ENCODE peak calls at places on chromosomes 6 and 20, in ten cellular contexts. R, G, H, X, E, N, L, Z, Q and P are unnamed samples.

GRCh38 chr6:30770164-30770563 is 25.8 kb upstream of the IER3 start:
- DNase-seq in G (no peak), H (no peak), Z (no peak), R (no peak), X (no peak), N (no peak), E (no peak), Q (no peak), L (no peak), P (no peak)

GRCh38 chr6:82197784-82198183 is 49.8 kb downstream of the IBTK start:
- DNase-seq in L (no peak), X (no peak), R (no peak), E (no peak), G (no peak), H (no peak), Z (no peak), N (no peak), Q (no peak), P (no peak)

GRCh38 chr6:141321486-141322347 is 811.0 kb upstream of the GJE1 start:
- DNase-seq in L (no peak), Q (no peak), N (no peak), R (no peak), G (no peak), E (no peak), H (no peak), Z (peak), X (no peak), P (no peak)

GRCh38 chr20:50855498-50856474 is 60.9 kb downstream of the BCAS4 start:
- DNase-seq in Z (no peak), L (no peak), X (no peak), H (no peak), G (no peak), N (no peak), R (no peak), Q (no peak), E (no peak), P (no peak)

GRCh38 chr20:20743511-20744169 is 31.2 kb upstream of the RALGAPA2 start:
- DNase-seq in Z (peak), L (peak), H (no peak), G (peak), Q (peak), N (no peak), X (no peak), E (peak), R (no peak), P (peak)

GRCh38 chr6:4808396-4808795 is 32.2 kb downstream of the CDYL start:
- DNase-seq in R (no peak), Z (no peak), H (no peak), L (no peak), G (no peak), Q (no peak), E (no peak), X (no peak), N (no peak), P (no peak)

GRCh38 chr6:82015043-82015442 is 232.5 kb downstream of the IBTK start:
- DNase-seq in H (no peak), N (no peak), R (no peak), Q (no peak), E (no peak), X (no peak), L (no peak), G (no peak), Z (no peak), P (no peak)

GRCh38 chr20:45052698-45053440 is 48.1 kb downstream of the KCNS1 start:
- DNase-seq in G (no peak), N (no peak), E (no peak), L (no peak), Z (peak), H (no peak), R (no peak), Q (peak), X (peak), P (peak)

GRCh38 chr6:137188855-137189254 is 15.4 kb upstream of the IL22RA2 start:
- DNase-seq in H (no peak), X (no peak), Z (no peak), N (no peak), E (no peak), R (no peak), Q (no peak), L (no peak), G (no peak), P (no peak)

GRCh38 chr20:46959081-46959692 is 64.5 kb downstream of the EYA2 start:
- DNase-seq in Q (no peak), Z (peak), E (no peak), H (no peak), L (no peak), X (peak), G (no peak), N (no peak), R (no peak), P (no peak)

GRCh38 chr20:24151621-24152020 is 163.0 kb upstream of the GGTLC1 start:
- DNase-seq in H (no peak), G (no peak), L (no peak), Q (no peak), E (no peak), R (no peak), X (no peak), N (no peak), Z (no peak), P (no peak)

GRCh38 chr20:11917663-11918062 is at the start of gene BTBD3:
- DNase-seq in L (peak), E (peak), H (no peak), Q (no peak), G (no peak), N (no peak), X (no peak), R (no peak), Z (peak), P (peak)